ENCODE peak calls at places on chromosomes 13 and 19, in four cellular contexts. N is psoas muscle, U is B cell, P is tibial nerve. G is an unnamed sample.

GRCh38 chr19:4713384-4713951 is 10.2 kb downstream of the DPP9 start:
- DNase-seq in N (peak), U (no peak), P (peak), G (no peak)

GRCh38 chr13:35699805-35700204 is 223.3 kb upstream of the MAB21L1 start:
- DNase-seq in P (no peak), N (peak), U (no peak), G (no peak)

GRCh38 chr13:43516401-43516826 is 270.4 kb downstream of the ENOX1 start:
- DNase-seq in U (no peak), P (no peak), N (no peak), G (no peak)

GRCh38 chr13:26619321-26619720 is 61.8 kb downstream of the WASF3 start:
- DNase-seq in P (no peak), U (no peak), N (no peak), G (no peak)

GRCh38 chr13:98997738-98998641 is 20.1 kb upstream of the DOCK9 start:
- DNase-seq in N (peak), P (no peak), U (no peak), G (no peak)

GRCh38 chr19:3573162-3573857 is 566 bp downstream of the HMG20B start:
- DNase-seq in P (no peak), U (no peak), N (peak), G (no peak)

GRCh38 chr13:22061371-22061805 is 390.5 kb downstream of the FGF9 start:
- DNase-seq in N (no peak), U (no peak), P (no peak), G (peak)

GRCh38 chr13:67466569-67466968 is 236.4 kb upstream of the PCDH9 start:
- DNase-seq in U (no peak), N (no peak), P (no peak), G (no peak)

GRCh38 chr19:5718579-5719273 is 1.2 kb downstream of the LONP1 start:
- DNase-seq in P (no peak), N (no peak), U (no peak), G (no peak)

GRCh38 chr13:31887311-31887710 is 144.3 kb upstream of the FRY start:
- DNase-seq in N (no peak), P (no peak), U (no peak), G (no peak)

GRCh38 chr19:7618366-7618765 is 11.0 kb downstream of the XAB2 start:
- DNase-seq in P (no peak), N (no peak), U (no peak), G (no peak)

GRCh38 chr19:48619692-48620565 is 623 bp downstream of the SPHK2 start:
- DNase-seq in N (no peak), P (no peak), U (no peak), G (peak)

GRCh38 chr13:102779426-102780159 is 6.0 kb upstream of the TEX30 start:
- DNase-seq in U (no peak), N (no peak), P (no peak), G (no peak)

GRCh38 chr19:58228584-58229254 is at the start of gene ZNF544:
- DNase-seq in N (peak), U (peak), P (no peak), G (peak)

GRCh38 chr19:58227964-58228583 is 640 bp upstream of the ZNF544 start:
- DNase-seq in U (no peak), P (no peak), N (no peak), G (no peak)

GRCh38 chr19:58229255-58229639 is 533 bp downstream of the ZNF544 start:
- DNase-seq in P (no peak), U (no peak), N (no peak), G (peak)
- TF ChIP-seq CTCF in P (no peak), U (no peak), N (no peak), G (peak)

GRCh38 chr19:45306040-45306439 is 16.6 kb downstream of the CKM start:
- DNase-seq in P (no peak), U (no peak), N (no peak), G (no peak)
- TF ChIP-seq CTCF in P (no peak), U (no peak), N (no peak), G (no peak)

GRCh38 chr19:51607920-51608562 is 22.2 kb downstream of the SIGLEC5 start:
- DNase-seq in U (peak), N (peak), P (peak), G (peak)
- TF ChIP-seq CTCF in U (peak), N (peak), P (no peak), G (peak)

GRCh38 chr13:112510002-112510780 is 77.8 kb downstream of the TUBGCP3 start:
- DNase-seq in P (no peak), N (no peak), U (no peak), G (peak)
- TF ChIP-seq CTCF in P (peak), N (no peak), U (peak), G (peak)